ENCODE peak calls at places on chromosomes 7 and 10, in four cellular contexts. B is GM23338, S is HL-60, X is SK-N-SH. Q is an unnamed sample. For H3K27me3, the result is how much of the 10 kb centered on the place peaks cover.

GRCh38 chr7:66198461-66198860 is 6.7 kb upstream of the TPST1 start:
- DNase-seq in B (no peak), S (no peak), X (peak), Q (no peak)

GRCh38 chr7:26013551-26014083 is 138.4 kb upstream of the NFE2L3 start:
- DNase-seq in X (peak), S (no peak), B (no peak), Q (no peak)

GRCh38 chr7:1842321-1843221 is 172.5 kb downstream of the ELFN1 start:
- DNase-seq in X (peak), B (peak), S (no peak), Q (no peak)

GRCh38 chr10:15211464-15211979 is 43.0 kb upstream of the NMT2 start:
- DNase-seq in B (no peak), S (no peak), X (no peak), Q (no peak)

GRCh38 chr10:62116896-62117295 is 151.7 kb downstream of the RTKN2 start:
- DNase-seq in X (no peak), B (no peak), S (no peak), Q (no peak)

GRCh38 chr10:88428442-88428841 is 154.7 kb downstream of the RNLS start:
- DNase-seq in X (peak), S (no peak), B (no peak), Q (no peak)

GRCh38 chr10:110323503-110323902 is 18.8 kb upstream of the SMNDC1 start:
- DNase-seq in S (no peak), B (no peak), X (no peak), Q (no peak)

GRCh38 chr7:123649956-123650355 is 5.7 kb upstream of the LMOD2 start:
- DNase-seq in S (no peak), B (no peak), X (no peak), Q (no peak)

GRCh38 chr10:26216577-26216948 is at the start of gene GAD2:
- DNase-seq in B (peak), X (no peak), S (no peak), Q (no peak)

GRCh38 chr7:105581066-105581811 is at the start of gene EFCAB10:
- DNase-seq in B (peak), S (no peak), X (peak), Q (peak)

GRCh38 chr10:79390551-79391229 is 43.4 kb downstream of the PPIF start:
- DNase-seq in S (peak), B (no peak), X (peak), Q (no peak)

GRCh38 chr10:74011762-74012161 is 13.8 kb downstream of the VCL start:
- DNase-seq in S (no peak), X (no peak), B (no peak), Q (no peak)

GRCh38 chr10:58399410-58399809 is 14.2 kb downstream of the TFAM start:
- DNase-seq in S (no peak), X (no peak), B (no peak), Q (no peak)

GRCh38 chr7:15753834-15754600 is 67.5 kb upstream of the MEOX2 start:
- DNase-seq in X (no peak), B (no peak), S (no peak), Q (no peak)

GRCh38 chr7:65722361-65722792 is 150.5 kb upstream of the VKORC1L1 start:
- DNase-seq in B (peak), S (no peak), X (peak), Q (peak)

GRCh38 chr7:127845497-127846214 is 185.6 kb downstream of the LRRC4 start:
- DNase-seq in X (no peak), B (no peak), S (no peak), Q (no peak)

GRCh38 chr10:91709394-91709798 is 76.5 kb upstream of the PPP1R3C start:
- DNase-seq in B (no peak), X (no peak), S (no peak), Q (no peak)

GRCh38 chr7:127792528-127793342 is 140.7 kb downstream of the SND1 start:
- DNase-seq in S (no peak), B (peak), X (no peak), Q (peak)

GRCh38 chr10:621981-622740 is 67.3 kb downstream of the DIP2C start:
- DNase-seq in S (no peak), B (no peak), X (no peak), Q (no peak)

GRCh38 chr7:23530355-23530754 is 1.4 kb downstream of the TRA2A start:
- DNase-seq in B (peak), S (peak), X (peak), Q (no peak)

GRCh38 chr10:103915794-103916193 is 2.2 kb downstream of the STN1 start:
- DNase-seq in B (no peak), S (no peak), X (no peak), Q (no peak)

GRCh38 chr7:113657603-113658002 is 261.2 kb downstream of the PPP1R3A start:
- DNase-seq in S (no peak), B (no peak), X (no peak), Q (no peak)

GRCh38 chr10:71338728-71339495 is 19.9 kb downstream of the SLC29A3 start:
- DNase-seq in S (no peak), X (peak), B (no peak), Q (no peak)

GRCh38 chr10:61784354-61785131 is 117.0 kb upstream of the ARID5B start:
- DNase-seq in X (no peak), S (no peak), B (no peak), Q (no peak)

GRCh38 chr10:86294346-86295265 is 72.0 kb downstream of the GRID1 start:
- DNase-seq in X (peak), B (no peak), S (no peak), Q (no peak)

GRCh38 chr7:106986450-106986977 is 58.0 kb upstream of the PRKAR2B start:
- DNase-seq in B (no peak), X (no peak), S (no peak), Q (no peak)

GRCh38 chr7:105675873-105676484 is 94.7 kb upstream of the EFCAB10 start:
- DNase-seq in X (no peak), B (no peak), S (no peak), Q (no peak)

GRCh38 chr10:98620503-98620902 is 173.8 kb upstream of the HPS1 start:
- DNase-seq in S (no peak), B (peak), X (no peak), Q (no peak)
- H3K27me3 ChIP-seq in S (under half), B (under half), X (under half), Q (under half)

DNA sequence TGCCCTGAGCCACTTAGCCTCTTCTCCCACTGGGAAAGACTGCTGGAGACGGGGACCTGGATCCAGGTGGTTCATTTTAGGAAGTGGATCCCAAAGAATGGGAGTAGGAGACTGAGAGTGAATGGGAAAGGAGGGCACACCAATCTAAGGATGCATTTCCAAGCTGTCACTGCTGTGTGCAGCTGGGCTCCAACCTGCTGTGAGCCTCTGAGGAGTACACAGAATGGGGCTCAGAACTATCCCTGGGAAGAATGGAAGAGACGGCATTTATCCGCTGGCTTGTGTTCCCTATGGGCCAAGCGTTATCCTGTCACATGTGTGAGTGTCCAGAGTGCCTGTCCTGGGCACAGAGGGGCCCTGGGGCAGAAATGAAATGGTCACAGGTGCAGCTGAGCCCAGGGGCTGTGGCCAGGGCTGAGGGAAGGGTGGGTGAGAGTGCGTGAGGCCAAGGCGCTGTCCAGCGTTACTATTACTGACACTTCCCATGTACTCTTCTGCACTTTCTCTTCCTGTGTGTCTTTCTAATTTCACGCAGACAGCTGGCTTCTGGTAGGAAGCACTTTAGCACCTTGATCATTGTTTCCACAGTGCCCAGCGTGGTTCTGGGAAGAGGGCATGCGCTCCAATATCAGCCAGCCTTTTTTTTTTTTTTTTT is 35.4 kb upstream of the PODXL start:
- DNase-seq in X (peak), B (peak), S (no peak), Q (no peak)
- TF ChIP-seq REST in X (peak), B (peak), S (peak), Q (no peak)

GRCh38 chr10:35765996-35766395 is 123.9 kb upstream of the FZD8 start:
- DNase-seq in X (no peak), B (no peak), S (no peak), Q (no peak)

GRCh38 chr10:35770817-35771355 is 128.8 kb upstream of the FZD8 start:
- DNase-seq in X (no peak), S (no peak), B (peak), Q (no peak)

GRCh38 chr10:35768011-35768410 is 125.9 kb upstream of the FZD8 start:
- DNase-seq in S (no peak), B (no peak), X (no peak), Q (no peak)

GRCh38 chr10:35765039-35765662 is 123.1 kb upstream of the FZD8 start:
- DNase-seq in S (no peak), X (no peak), B (peak), Q (no peak)

DNA sequence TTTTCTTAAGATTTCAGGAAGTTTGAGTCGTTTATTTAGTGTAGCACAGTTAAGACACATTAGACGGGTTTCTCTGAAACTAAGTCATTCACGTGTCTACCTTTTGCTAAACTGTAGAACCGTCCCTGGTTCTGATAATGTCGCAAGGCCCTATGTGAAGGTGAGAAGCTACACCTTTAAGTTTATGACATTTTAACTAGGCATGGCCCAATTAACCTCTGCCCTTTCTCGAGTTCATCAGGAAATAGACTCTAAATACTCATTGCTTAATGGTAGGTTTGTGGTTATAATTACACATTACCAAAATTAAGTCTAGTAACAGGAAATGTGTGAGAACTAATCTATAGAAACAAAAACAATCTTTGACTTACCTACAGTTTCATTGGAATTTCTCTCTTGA is 126.6 kb upstream of the FZD8 start:
- DNase-seq in S (no peak), B (no peak), X (no peak), Q (no peak)
- H3K27me3 ChIP-seq in S (under half), B (under half), X (under half), Q (under half)

GRCh38 chr7:130994378-130995115 is 260.5 kb upstream of the KLF14 start:
- DNase-seq in S (no peak), X (no peak), B (peak), Q (no peak)
- TF ChIP-seq REST in S (no peak), X (no peak), B (no peak), Q (no peak)

GRCh38 chr7:51040777-51041176 is 258.1 kb upstream of the GRB10 start:
- DNase-seq in B (no peak), X (peak), S (no peak), Q (no peak)
- H3K27me3 ChIP-seq in B (under half), X (half or more), S (under half), Q (under half)

GRCh38 chr7:40698214-40698920 is 563.6 kb downstream of the SUGCT start:
- DNase-seq in S (no peak), B (no peak), X (no peak), Q (no peak)

GRCh38 chr7:40698921-40699260 is 564.1 kb downstream of the SUGCT start:
- DNase-seq in B (no peak), X (no peak), S (no peak), Q (no peak)

GRCh38 chr7:40697653-40698052 is 562.8 kb downstream of the SUGCT start:
- DNase-seq in B (no peak), X (no peak), S (no peak), Q (no peak)

GRCh38 chr7:40694041-40694809 is 559.4 kb downstream of the SUGCT start:
- DNase-seq in X (no peak), S (no peak), B (no peak), Q (no peak)

GRCh38 chr7:40694991-40695390 is 560.2 kb downstream of the SUGCT start:
- DNase-seq in B (no peak), X (no peak), S (no peak), Q (no peak)
- TF ChIP-seq REST in B (no peak), X (no peak), S (no peak), Q (no peak)